ENCODE peak calls at places on chromosomes 2 and 18, in eight cellular contexts. V is endothelial cell of umbilical vein; I is CD4-positive, alpha-beta T cell; L is GM12864; G is BJ; U is left ventricle myocardium inferior; P is prostate gland; K is neural progenitor cell. H is an unnamed sample.

GRCh38 chr2:150063432-150063889 is 424.0 kb downstream of the RND3 start:
- DNase-seq in V (peak), I (no peak), L (no peak), G (peak), U (no peak), P (no peak), K (no peak), H (no peak)

GRCh38 chr18:45167631-45168225 is 447.5 kb upstream of the SLC14A2 start:
- DNase-seq in V (no peak), I (no peak), L (no peak), G (peak), U (no peak), P (no peak), K (no peak), H (no peak)

GRCh38 chr2:240932001-240932723 is 26.0 kb downstream of the CROCC2 start:
- DNase-seq in V (no peak), I (no peak), L (no peak), G (no peak), U (no peak), P (no peak), K (no peak), H (no peak)

GRCh38 chr2:132721938-132722337 is 51.9 kb upstream of the LYPD1 start:
- DNase-seq in V (no peak), I (no peak), L (no peak), G (no peak), U (no peak), P (no peak), K (no peak), H (no peak)

GRCh38 chr2:192073878-192074277 is 120.9 kb downstream of the TMEFF2 start:
- DNase-seq in V (no peak), I (no peak), L (no peak), G (no peak), U (no peak), P (no peak), K (no peak), H (no peak)

GRCh38 chr2:168336786-168337388 is 89.5 kb upstream of the STK39 start:
- DNase-seq in V (no peak), I (peak), L (no peak), G (no peak), U (no peak), P (peak), K (peak), H (peak)

GRCh38 chr2:99190548-99190947 is 9.6 kb downstream of the MRPL30 start:
- DNase-seq in V (no peak), I (no peak), L (no peak), G (no peak), U (no peak), P (no peak), K (no peak), H (no peak)

GRCh38 chr18:13401404-13401803 is 182.8 kb downstream of the LDLRAD4 start:
- DNase-seq in V (no peak), I (no peak), L (no peak), G (no peak), U (no peak), P (no peak), K (no peak), H (no peak)

GRCh38 chr2:189534854-189535253 is 45.7 kb downstream of the SLC40A1 start:
- DNase-seq in V (no peak), I (no peak), L (no peak), G (peak), U (no peak), P (no peak), K (no peak), H (no peak)

GRCh38 chr2:127384529-127384928 is 3.2 kb downstream of the MAP3K2 start:
- DNase-seq in V (no peak), I (no peak), L (no peak), G (no peak), U (no peak), P (no peak), K (no peak), H (no peak)

GRCh38 chr2:70161069-70161534 is 29.7 kb downstream of the C2orf42 start:
- DNase-seq in V (no peak), I (no peak), L (peak), G (no peak), U (no peak), P (no peak), K (no peak), H (no peak)

GRCh38 chr2:158388159-158388558 is 68.4 kb downstream of the CCDC148 start:
- DNase-seq in V (no peak), I (no peak), L (no peak), G (no peak), U (no peak), P (no peak), K (no peak), H (no peak)

GRCh38 chr18:13589943-13590342 is 136.4 kb downstream of the FAM210A start:
- DNase-seq in V (no peak), I (no peak), L (no peak), G (no peak), U (no peak), P (no peak), K (no peak), H (no peak)

GRCh38 chr2:27442981-27443323 is 771 bp downstream of the KRTCAP3 start:
- DNase-seq in V (no peak), I (no peak), L (no peak), G (no peak), U (no peak), P (no peak), K (no peak), H (no peak)

GRCh38 chr18:73419531-73419930 is 551.7 kb upstream of the NETO1 start:
- DNase-seq in V (no peak), I (no peak), L (no peak), G (no peak), U (no peak), P (no peak), K (no peak), H (no peak)

GRCh38 chr2:120503793-120504571 is 158.0 kb downstream of the INHBB start:
- DNase-seq in V (peak), I (no peak), L (no peak), G (no peak), U (peak), P (no peak), K (peak), H (no peak)

GRCh38 chr18:43129946-43130523 is 14.6 kb upstream of the RIT2 start:
- DNase-seq in V (no peak), I (no peak), L (no peak), G (no peak), U (no peak), P (no peak), K (no peak), H (no peak)

GRCh38 chr18:79488311-79489047 is 92.7 kb downstream of the NFATC1 start:
- DNase-seq in V (no peak), I (no peak), L (no peak), G (no peak), U (peak), P (no peak), K (no peak), H (no peak)

GRCh38 chr2:23595601-23596251 is 210.7 kb downstream of the KLHL29 start:
- DNase-seq in V (no peak), I (no peak), L (no peak), G (peak), U (no peak), P (peak), K (peak), H (no peak)

GRCh38 chr2:242056026-242056425 is 186.5 kb downstream of the RTP5 start:
- DNase-seq in V (no peak), I (no peak), L (no peak), G (no peak), U (no peak), P (no peak), K (no peak), H (no peak)

GRCh38 chr2:239156516-239157265 is 244.1 kb downstream of the HDAC4 start:
- DNase-seq in V (no peak), I (no peak), L (no peak), G (no peak), U (peak), P (no peak), K (no peak), H (no peak)

GRCh38 chr18:79928563-79928960 is 22.9 kb downstream of the SLC66A2 start:
- DNase-seq in V (no peak), I (no peak), L (no peak), G (no peak), U (no peak), P (no peak), K (no peak), H (no peak)

GRCh38 chr2:80238692-80239469 is 65.7 kb downstream of the LRRTM1 start:
- DNase-seq in V (no peak), I (no peak), L (no peak), G (no peak), U (no peak), P (no peak), K (peak), H (peak)

GRCh38 chr18:54958711-54959625 is at the start of gene CCDC68:
- DNase-seq in V (peak), I (no peak), L (no peak), G (no peak), U (peak), P (peak), K (peak), H (no peak)

GRCh38 chr18:11500153-11501122 is 109.0 kb upstream of the SLC35G4 start:
- DNase-seq in V (peak), I (no peak), L (peak), G (peak), U (no peak), P (no peak), K (no peak), H (no peak)

GRCh38 chr2:103176289-103176915 is 414.6 kb downstream of the TMEM182 start:
- DNase-seq in V (no peak), I (no peak), L (no peak), G (no peak), U (no peak), P (no peak), K (peak), H (no peak)

GRCh38 chr18:5772271-5772670 is 123.1 kb downstream of the TMEM200C start:
- DNase-seq in V (no peak), I (no peak), L (no peak), G (no peak), U (no peak), P (no peak), K (no peak), H (no peak)

GRCh38 chr18:62384610-62385097 is 59.5 kb downstream of the TNFRSF11A start:
- DNase-seq in V (no peak), I (no peak), L (no peak), G (no peak), U (no peak), P (no peak), K (peak), H (no peak)

GRCh38 chr2:37005118-37005868 is 39.0 kb upstream of the STRN start:
- DNase-seq in V (peak), I (no peak), L (peak), G (no peak), U (no peak), P (no peak), K (peak), H (peak)

GRCh38 chr2:2698182-2699116 is 367.4 kb upstream of the MYT1L start:
- DNase-seq in V (no peak), I (no peak), L (no peak), G (no peak), U (no peak), P (no peak), K (peak), H (no peak)

GRCh38 chr2:21333694-21334093 is 209.9 kb downstream of the TDRD15 start:
- DNase-seq in V (no peak), I (no peak), L (no peak), G (no peak), U (no peak), P (no peak), K (no peak), H (no peak)

GRCh38 chr2:19971691-19972090 is 18.2 kb downstream of the WDR35 start:
- DNase-seq in V (peak), I (no peak), L (no peak), G (no peak), U (no peak), P (no peak), K (no peak), H (no peak)

GRCh38 chr2:29011650-29012060 is 30.6 kb downstream of the TOGARAM2 start:
- DNase-seq in V (no peak), I (peak), L (no peak), G (no peak), U (peak), P (no peak), K (no peak), H (no peak)

GRCh38 chr2:220811115-220811514 is 761.0 kb downstream of the EPHA4 start:
- DNase-seq in V (no peak), I (no peak), L (no peak), G (no peak), U (no peak), P (no peak), K (no peak), H (no peak)

GRCh38 chr2:38794235-38794946 is 16.4 kb downstream of the GEMIN6 start:
- DNase-seq in V (no peak), I (no peak), L (no peak), G (no peak), U (no peak), P (no peak), K (no peak), H (no peak)

GRCh38 chr18:24181806-24182205 is 42.9 kb downstream of the CABYR start:
- DNase-seq in V (no peak), I (no peak), L (no peak), G (peak), U (no peak), P (no peak), K (no peak), H (no peak)

GRCh38 chr2:118061135-118061955 is 26.9 kb upstream of the INSIG2 start:
- DNase-seq in V (peak), I (no peak), L (peak), G (no peak), U (no peak), P (no peak), K (peak), H (peak)

GRCh38 chr2:141133883-141134282 is 996.9 kb downstream of the LRP1B start:
- DNase-seq in V (no peak), I (no peak), L (no peak), G (no peak), U (no peak), P (no peak), K (no peak), H (no peak)
- TF ChIP-seq CTCF in V (no peak), I (no peak), L (no peak), G (no peak), U (no peak), P (no peak), K (no peak), H (no peak)

GRCh38 chr2:197307236-197307932 is 3.2 kb downstream of the ANKRD44 start:
- DNase-seq in V (no peak), I (no peak), L (no peak), G (no peak), U (no peak), P (no peak), K (no peak), H (no peak)
- TF ChIP-seq CTCF in V (no peak), I (no peak), L (no peak), G (no peak), U (no peak), P (no peak), K (no peak), H (no peak)

DNA sequence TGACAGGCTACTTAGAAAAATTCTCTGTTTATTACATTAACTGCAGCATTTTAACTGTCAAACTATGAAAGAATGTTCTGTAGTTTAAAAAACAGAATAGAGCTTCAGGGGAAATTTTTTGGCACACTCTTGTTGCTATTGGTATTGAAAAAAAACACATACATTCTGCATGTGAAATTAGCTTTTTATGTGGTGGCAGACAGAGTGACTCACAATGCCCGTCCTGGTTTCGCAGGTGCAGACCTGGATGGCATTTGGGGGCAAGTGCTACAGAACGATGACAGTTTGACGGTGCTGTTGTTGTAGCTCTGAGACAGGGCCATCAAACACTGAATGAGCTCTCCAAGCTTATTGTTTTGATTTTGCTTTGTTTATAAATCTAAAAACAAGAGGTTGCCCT is 105.0 kb upstream of the MAP3K20 start:
- DNase-seq in V (peak), I (peak), L (no peak), G (no peak), U (no peak), P (no peak), K (no peak), H (no peak)
- TF ChIP-seq CTCF in V (no peak), I (no peak), L (no peak), G (no peak), U (no peak), P (no peak), K (no peak), H (no peak)

GRCh38 chr2:62195421-62196277 is at the start of gene B3GNT2:
- DNase-seq in V (peak), I (peak), L (no peak), G (no peak), U (peak), P (peak), K (peak), H (peak)

GRCh38 chr2:62197609-62198236 is 1.8 kb downstream of the B3GNT2 start:
- DNase-seq in V (peak), I (no peak), L (no peak), G (no peak), U (peak), P (peak), K (peak), H (no peak)

GRCh38 chr2:62198237-62198633 is 2.3 kb downstream of the B3GNT2 start:
- DNase-seq in V (no peak), I (no peak), L (no peak), G (no peak), U (no peak), P (no peak), K (no peak), H (no peak)

GRCh38 chr2:62196278-62196901 is 475 bp downstream of the B3GNT2 start:
- DNase-seq in V (no peak), I (peak), L (no peak), G (no peak), U (no peak), P (peak), K (no peak), H (peak)

GRCh38 chr2:62197017-62197586 is 1.2 kb downstream of the B3GNT2 start:
- DNase-seq in V (peak), I (peak), L (no peak), G (no peak), U (no peak), P (no peak), K (peak), H (peak)
- TF ChIP-seq CTCF in V (no peak), I (peak), L (peak), G (peak), U (no peak), P (no peak), K (no peak), H (peak)

GRCh38 chr2:46878886-46879285 is 36.7 kb downstream of the MCFD2 start:
- DNase-seq in V (peak), I (no peak), L (no peak), G (no peak), U (peak), P (no peak), K (peak), H (no peak)
- TF ChIP-seq CTCF in V (no peak), I (no peak), L (no peak), G (no peak), U (no peak), P (no peak), K (no peak), H (no peak)

GRCh38 chr2:64859208-64860161 is 129.7 kb upstream of the SLC1A4 start:
- DNase-seq in V (peak), I (no peak), L (no peak), G (peak), U (peak), P (peak), K (peak), H (peak)
- TF ChIP-seq CTCF in V (no peak), I (no peak), L (no peak), G (no peak), U (no peak), P (no peak), K (peak), H (no peak)

DNA sequence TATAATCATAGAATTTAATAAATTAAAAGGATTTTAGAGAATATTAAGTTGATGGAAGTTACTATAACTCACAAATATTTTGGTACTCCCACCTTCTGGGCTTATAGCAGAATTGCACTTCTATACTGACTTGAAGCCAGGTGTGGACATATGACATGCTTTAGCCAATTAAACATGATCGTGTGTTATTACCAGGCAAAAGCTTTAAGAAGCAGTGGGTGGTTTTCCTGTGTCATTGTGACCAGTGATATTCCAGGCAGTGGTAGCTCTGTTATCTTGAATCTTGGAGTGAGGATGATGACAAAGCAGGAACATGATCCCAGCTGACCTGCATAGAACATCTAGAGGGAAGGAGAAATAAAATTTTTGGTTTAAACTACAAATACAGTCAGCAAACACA is 370.9 kb upstream of the ZEB2 start:
- DNase-seq in V (peak), I (no peak), L (no peak), G (no peak), U (no peak), P (no peak), K (no peak), H (peak)
- TF ChIP-seq CTCF in V (peak), I (no peak), L (no peak), G (peak), U (peak), P (no peak), K (peak), H (no peak)

GRCh38 chr2:234708717-234709116 is 211.8 kb upstream of the ARL4C start:
- DNase-seq in V (no peak), I (no peak), L (no peak), G (no peak), U (no peak), P (no peak), K (no peak), H (no peak)

GRCh38 chr2:234710587-234710986 is 213.7 kb upstream of the ARL4C start:
- DNase-seq in V (no peak), I (no peak), L (no peak), G (no peak), U (no peak), P (no peak), K (no peak), H (no peak)

GRCh38 chr2:234706086-234706485 is 209.2 kb upstream of the ARL4C start:
- DNase-seq in V (no peak), I (no peak), L (no peak), G (no peak), U (no peak), P (no peak), K (no peak), H (no peak)

GRCh38 chr2:234710066-234710465 is 213.2 kb upstream of the ARL4C start:
- DNase-seq in V (no peak), I (no peak), L (no peak), G (no peak), U (no peak), P (no peak), K (no peak), H (no peak)

GRCh38 chr2:234708091-234708683 is 211.3 kb upstream of the ARL4C start:
- DNase-seq in V (no peak), I (no peak), L (no peak), G (peak), U (no peak), P (no peak), K (peak), H (no peak)
- TF ChIP-seq CTCF in V (no peak), I (no peak), L (no peak), G (no peak), U (no peak), P (no peak), K (no peak), H (no peak)

GRCh38 chr18:46458472-46458871 is 198.5 kb downstream of the LOXHD1 start:
- DNase-seq in V (no peak), I (no peak), L (no peak), G (no peak), U (no peak), P (peak), K (no peak), H (no peak)
- TF ChIP-seq CTCF in V (no peak), I (no peak), L (no peak), G (no peak), U (no peak), P (no peak), K (no peak), H (no peak)